ENCODE peak calls at places on chromosome 16, in eight cellular contexts. E is ovary, U is fibroblast of pulmonary artery, Q is suprapubic skin, W is cardiac fibroblast, T is WTC11, X is pancreas, L is osteocyte. O is an unnamed sample.

GRCh38 chr16:31354394-31355291 is at the start of gene ITGAX:
- DNase-seq in E (no peak), U (peak; percentile 44), Q (peak; percentile 81), W (peak; percentile 28), T (no peak), X (no peak), L (no peak), O (no peak)

GRCh38 chr16:50071075-50071671 is 5.4 kb downstream of the HEATR3 start:
- DNase-seq in E (no peak), U (no peak), Q (no peak), W (no peak), T (no peak), X (no peak), L (no peak), O (no peak)

GRCh38 chr16:12449374-12449773 is 354.3 kb downstream of the CPPED1 start:
- DNase-seq in E (no peak), U (no peak), Q (no peak), W (no peak), T (no peak), X (no peak), L (no peak), O (no peak)

GRCh38 chr16:2852731-2853507 is 5.1 kb downstream of the PRSS22 start:
- DNase-seq in E (no peak), U (no peak), Q (no peak), W (no peak), T (no peak), X (no peak), L (peak; percentile 84), O (no peak)

GRCh38 chr16:4358831-4359561 is 7.9 kb upstream of the PAM16 start:
- DNase-seq in E (peak; percentile 77), U (peak; percentile 46), Q (no peak), W (peak; percentile 46), T (peak; percentile 94), X (peak; percentile 89), L (no peak), O (no peak)

GRCh38 chr16:24367186-24367585 is 111.1 kb downstream of the CACNG3 start:
- DNase-seq in E (no peak), U (no peak), Q (no peak), W (no peak), T (no peak), X (no peak), L (no peak), O (no peak)

GRCh38 chr16:74999683-75000480 is 1.1 kb downstream of the ZNRF1 start:
- DNase-seq in E (peak; percentile 62), U (peak; percentile 42), Q (peak; percentile 83), W (peak; percentile 27), T (peak; percentile 78), X (peak; percentile 90), L (no peak), O (no peak)

GRCh38 chr16:77469639-77470038 is 34.8 kb upstream of the ADAMTS18 start:
- DNase-seq in E (no peak), U (no peak), Q (peak; percentile 78), W (no peak), T (no peak), X (no peak), L (no peak), O (no peak)

GRCh38 chr16:74695450-74696422 is 4.9 kb downstream of the MLKL start:
- DNase-seq in E (peak; percentile 86), U (peak; percentile 96), Q (peak; percentile 87), W (peak; percentile 96), T (peak; percentile 72), X (peak; percentile 80), L (peak; percentile 87), O (peak; percentile 82)

GRCh38 chr16:850668-851067 is 50.1 kb upstream of the GNG13 start:
- DNase-seq in E (no peak), U (no peak), Q (no peak), W (no peak), T (no peak), X (peak; percentile 23), L (no peak), O (no peak)

GRCh38 chr16:27522173-27522707 is 27.5 kb downstream of the GTF3C1 start:
- DNase-seq in E (no peak), U (no peak), Q (no peak), W (no peak), T (no peak), X (no peak), L (no peak), O (no peak)

GRCh38 chr16:3695610-3696369 is 21.5 kb downstream of the TRAP1 start:
- DNase-seq in E (no peak), U (no peak), Q (no peak), W (no peak), T (no peak), X (peak; percentile 84), L (no peak), O (no peak)

GRCh38 chr16:2054543-2055245 is 6.9 kb downstream of the TSC2 start:
- DNase-seq in E (no peak), U (no peak), Q (no peak), W (no peak), T (no peak), X (peak; percentile 90), L (no peak), O (no peak)

GRCh38 chr16:55480228-55480655 is 1.2 kb downstream of the MMP2 start:
- DNase-seq in E (peak; percentile 96), U (peak; percentile 95), Q (peak; percentile 93), W (peak; percentile 92), T (peak; percentile 44), X (no peak), L (peak; percentile 91), O (peak; percentile 53)

GRCh38 chr16:27723711-27724490 is 174.0 kb downstream of the KATNIP start:
- DNase-seq in E (no peak), U (no peak), Q (no peak), W (no peak), T (no peak), X (peak; percentile 51), L (no peak), O (no peak)

GRCh38 chr16:11916524-11917285 is 949 bp upstream of the GSPT1 start:
- DNase-seq in E (no peak), U (no peak), Q (no peak), W (peak; percentile 50), T (no peak), X (no peak), L (no peak), O (no peak)

GRCh38 chr16:25184771-25185170 is 32.0 kb upstream of the AQP8 start:
- DNase-seq in E (no peak), U (no peak), Q (peak; percentile 9), W (no peak), T (no peak), X (no peak), L (no peak), O (no peak)

GRCh38 chr16:57727610-57728009 is 8.0 kb upstream of the KATNB1 start:
- DNase-seq in E (no peak), U (no peak), Q (no peak), W (no peak), T (no peak), X (peak; percentile 23), L (no peak), O (no peak)

GRCh38 chr16:84036131-84036530 is 6.5 kb downstream of the SLC38A8 start:
- DNase-seq in E (no peak), U (no peak), Q (no peak), W (no peak), T (no peak), X (no peak), L (no peak), O (no peak)

DNA sequence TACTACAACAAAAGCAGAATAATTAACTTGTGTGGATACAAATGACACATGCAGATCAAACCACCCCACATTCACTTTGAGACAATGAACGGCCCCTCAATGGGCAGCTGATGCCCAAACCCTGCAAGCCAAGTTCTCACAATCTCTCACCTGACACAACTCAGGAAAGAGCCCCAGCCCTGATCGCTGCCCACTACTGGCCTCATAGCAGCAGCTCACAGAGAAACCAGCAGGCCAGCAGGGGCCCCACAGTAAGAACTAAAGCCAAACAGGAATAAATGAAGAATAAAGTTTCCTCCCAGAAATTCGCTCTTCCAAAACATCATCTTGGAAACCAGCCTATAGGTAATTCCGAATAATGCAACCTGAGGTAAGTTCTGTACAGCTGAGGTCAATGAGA is 7.7 kb downstream of the AKTIP start:
- DNase-seq in E (no peak), U (no peak), Q (no peak), W (no peak), T (peak; percentile 29), X (no peak), L (no peak), O (no peak)
- TF ChIP-seq CTCF in E (no peak), U (no peak), Q (no peak), W (peak; percentile 15), T (no peak), X (no peak), L (no peak), O (no peak)

GRCh38 chr16:73232555-73233422 is 184.9 kb upstream of the ZFHX3 start:
- DNase-seq in E (peak; percentile 77), U (peak; percentile 99), Q (no peak), W (peak; percentile 99), T (no peak), X (no peak), L (no peak), O (peak; percentile 33)
- TF ChIP-seq CTCF in E (no peak), U (no peak), Q (no peak), W (no peak), T (no peak), X (no peak), L (no peak), O (no peak)

GRCh38 chr16:85592700-85593502 is 20.2 kb upstream of the GSE1 start:
- DNase-seq in E (no peak), U (no peak), Q (no peak), W (peak; percentile 33), T (no peak), X (no peak), L (no peak), O (no peak)

GRCh38 chr16:85593503-85594195 is 19.5 kb upstream of the GSE1 start:
- DNase-seq in E (no peak), U (no peak), Q (no peak), W (no peak), T (no peak), X (no peak), L (no peak), O (no peak)

GRCh38 chr16:85594621-85595298 is 18.4 kb upstream of the GSE1 start:
- DNase-seq in E (no peak), U (no peak), Q (no peak), W (no peak), T (no peak), X (no peak), L (no peak), O (no peak)

GRCh38 chr16:85595812-85596495 is 17.2 kb upstream of the GSE1 start:
- DNase-seq in E (no peak), U (no peak), Q (no peak), W (no peak), T (no peak), X (no peak), L (no peak), O (no peak)

DNA sequence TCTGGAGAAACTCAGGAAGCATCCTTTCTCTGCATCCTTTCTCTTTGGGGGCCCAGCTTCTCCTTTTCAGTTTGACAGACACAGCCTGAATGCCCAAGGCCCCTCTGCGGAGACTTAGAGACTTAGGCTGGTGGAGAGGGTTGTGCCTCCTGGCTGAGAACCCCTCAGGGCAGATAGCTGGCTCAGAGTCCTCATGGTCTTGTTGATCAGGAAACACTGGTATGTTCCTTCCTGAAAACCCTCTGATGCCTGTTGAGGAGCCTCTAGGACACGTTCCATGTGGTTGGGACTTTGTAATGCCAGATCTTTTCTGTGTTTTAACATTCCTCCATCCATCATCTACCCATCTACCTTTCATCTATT is 17.8 kb upstream of the GSE1 start:
- DNase-seq in E (no peak), U (no peak), Q (no peak), W (no peak), T (no peak), X (no peak), L (no peak), O (no peak)
- TF ChIP-seq CTCF in E (no peak), U (no peak), Q (no peak), W (no peak), T (no peak), X (no peak), L (no peak), O (no peak)

GRCh38 chr16:23296994-23297393 is 5.1 kb upstream of the SCNN1B start:
- DNase-seq in E (no peak), U (no peak), Q (no peak), W (no peak), T (peak; percentile 68), X (no peak), L (no peak), O (no peak)
- TF ChIP-seq CTCF in E (no peak), U (no peak), Q (no peak), W (no peak), T (no peak), X (no peak), L (peak; percentile 22), O (no peak)